ENCODE peak calls at places on chromosomes 6 and 20, in six cellular contexts. K, U, D, V, T and G are unnamed samples.
A peak's percentile ranks its signal among the peaks of the same experiment; 100 is the strongest.

GRCh38 chr6:161444464-161444863 is 170.6 kb upstream of the AGPAT4 start:
- DNase-seq in K (peak; percentile 73), U (no peak), D (peak; percentile 55), V (peak; percentile 33), T (no peak), G (no peak)

GRCh38 chr6:70616728-70617260 is 50.1 kb downstream of the SDHAF4 start:
- DNase-seq in K (no peak), U (peak; percentile 7), D (no peak), V (no peak), T (no peak), G (no peak)

GRCh38 chr20:43857932-43858331 is 56.7 kb upstream of the TOX2 start:
- DNase-seq in K (no peak), U (no peak), D (no peak), V (no peak), T (no peak), G (no peak)

GRCh38 chr6:43186706-43187105 is 4.7 kb downstream of the CUL9 start:
- DNase-seq in K (no peak), U (no peak), D (no peak), V (no peak), T (no peak), G (no peak)

GRCh38 chr20:60204601-60205000 is 246.4 kb downstream of the CDH26 start:
- DNase-seq in K (no peak), U (no peak), D (no peak), V (no peak), T (no peak), G (peak; percentile 32)

GRCh38 chr6:87396595-87397392 is 11.0 kb upstream of the CFAP206 start:
- DNase-seq in K (no peak), U (no peak), D (no peak), V (no peak), T (no peak), G (no peak)

GRCh38 chr6:74713941-74714340 is 491.9 kb downstream of the COL12A1 start:
- DNase-seq in K (no peak), U (no peak), D (no peak), V (no peak), T (no peak), G (no peak)

GRCh38 chr20:57251344-57251743 is 15.1 kb downstream of the BMP7 start:
- DNase-seq in K (no peak), U (no peak), D (peak; percentile 27), V (no peak), T (no peak), G (no peak)

GRCh38 chr6:139443226-139444112 is 69.0 kb upstream of the CITED2 start:
- DNase-seq in K (no peak), U (no peak), D (no peak), V (no peak), T (no peak), G (no peak)

GRCh38 chr20:53586640-53587039 is 7.0 kb downstream of the ZNF217 start:
- DNase-seq in K (no peak), U (no peak), D (no peak), V (no peak), T (no peak), G (no peak)

GRCh38 chr20:38277285-38277684 is 16.8 kb upstream of the KIAA1755 start:
- DNase-seq in K (no peak), U (no peak), D (no peak), V (no peak), T (no peak), G (no peak)

GRCh38 chr20:44176833-44177533 is 10.0 kb downstream of the JPH2 start:
- DNase-seq in K (peak; percentile 89), U (peak; percentile 87), D (no peak), V (no peak), T (no peak), G (no peak)

GRCh38 chr6:111721677-111722219 is 116.1 kb upstream of the TRAF3IP2 start:
- DNase-seq in K (no peak), U (no peak), D (peak; percentile 42), V (no peak), T (peak; percentile 27), G (no peak)

GRCh38 chr20:46557231-46557956 is 6.9 kb upstream of the OCSTAMP start:
- DNase-seq in K (no peak), U (no peak), D (no peak), V (no peak), T (no peak), G (no peak)

GRCh38 chr20:35635652-35636051 is 20.0 kb downstream of the SPAG4 start:
- DNase-seq in K (no peak), U (no peak), D (no peak), V (no peak), T (no peak), G (no peak)

GRCh38 chr6:169950558-169950957 is 199.1 kb downstream of the ERMARD start:
- DNase-seq in K (no peak), U (peak; percentile 1), D (peak; percentile 44), V (no peak), T (no peak), G (no peak)